ENCODE peak calls at places on chromosomes 4 and X, in five cellular contexts. P is nucleus accumbens; R is NCI-H2171; T is activated CD8-positive, alpha-beta memory T cell treated with anti-CD3 and anti-CD28 coated beads for 48 hours; B is NCI-H1930. G is an unnamed sample.

GRCh38 chr4:182697094-182697493 is 220.1 kb downstream of the DCTD start:
- DNase-seq in R (no peak), T (no peak), B (no peak), P (no peak), G (no peak)

GRCh38 chr4:16636911-16637630 is 261.4 kb downstream of the LDB2 start:
- DNase-seq in R (no peak), T (no peak), P (no peak), B (no peak), G (no peak)

GRCh38 chr4:81504685-81505598 is 33.2 kb upstream of the RASGEF1B start:
- DNase-seq in T (peak; percentile 12), P (peak; percentile 54), B (no peak), R (no peak), G (peak; percentile 55)

GRCh38 chrX:49193542-49193964 is 6.4 kb downstream of the SYP start:
- DNase-seq in P (peak; percentile 47), R (no peak), B (no peak), T (no peak), G (no peak)

GRCh38 chr4:42555828-42556227 is 101.1 kb downstream of the ATP8A1 start:
- DNase-seq in P (no peak), R (no peak), T (no peak), B (no peak), G (no peak)

GRCh38 chrX:21412029-21412428 is 37.8 kb downstream of the CNKSR2 start:
- DNase-seq in T (no peak), P (no peak), B (no peak), R (no peak), G (no peak)

GRCh38 chrX:96820935-96821334 is 62.8 kb upstream of the RPA4 start:
- DNase-seq in R (no peak), P (no peak), B (no peak), T (no peak), G (no peak)

GRCh38 chrX:119343856-119344255 is 55.3 kb upstream of the SLC25A43 start:
- DNase-seq in T (no peak), R (no peak), P (no peak), B (no peak), G (no peak)

GRCh38 chr4:114383721-114384120 is 214.9 kb upstream of the UGT8 start:
- DNase-seq in T (no peak), P (no peak), B (no peak), R (no peak), G (no peak)

GRCh38 chr4:88697113-88697512 is 516 bp downstream of the NAP1L5 start:
- DNase-seq in B (no peak), P (peak; percentile 25), R (no peak), T (no peak), G (no peak)

GRCh38 chr4:82984459-82984858 is 26.2 kb downstream of the LIN54 start:
- DNase-seq in R (no peak), B (no peak), T (no peak), P (no peak), G (no peak)

GRCh38 chr4:114264452-114264851 is 285.0 kb upstream of the ARSJ start:
- DNase-seq in T (no peak), B (no peak), R (no peak), P (no peak), G (no peak)

GRCh38 chr4:4327652-4328121 is 37.6 kb downstream of the ZBTB49 start:
- DNase-seq in T (no peak), R (no peak), P (no peak), B (no peak), G (no peak)

G was measured in stimulated activated naive B cell treated with anti-CD40 and anti-IgM and Interleukin-4, amounts not matched to agents 10 μg/mL and 1 μg/mL and 100 μg/mL, for 72 hours.